ENCODE peak calls at places on chromosomes 5 and 9, in ten cellular contexts. One of them, this sample, is unnamed. For H3K36me3, the result is how much of the 10 kb centered on the place peaks cover.

GRCh38 chr5:10875201-10875768 is 114.3 kb upstream of the DAP start:
- DNase-seq in WERI-Rb-1: no peak
- DNase-seq in stomach: no peak
- DNase-seq in neural progenitor cell: no peak
- DNase-seq in heart left ventricle: no peak
- DNase-seq in Peyer's patch: no peak
- DNase-seq in ascending aorta: no peak
- DNase-seq in esophagus squamous epithelium: no peak
- DNase-seq in heart right ventricle: no peak
- DNase-seq in pancreas: no peak
- DNase-seq in this sample: no peak

GRCh38 chr9:100070071-100070470 is 28.7 kb downstream of the ERP44 start:
- DNase-seq in WERI-Rb-1: no peak
- DNase-seq in stomach: no peak
- DNase-seq in neural progenitor cell: no peak
- DNase-seq in heart left ventricle: no peak
- DNase-seq in Peyer's patch: no peak
- DNase-seq in ascending aorta: no peak
- DNase-seq in esophagus squamous epithelium: no peak
- DNase-seq in heart right ventricle: no peak
- DNase-seq in pancreas: no peak
- DNase-seq in this sample: no peak

GRCh38 chr5:91038180-91038808 is 344.8 kb downstream of the ARRDC3 start:
- DNase-seq in WERI-Rb-1: no peak
- DNase-seq in stomach: no peak
- DNase-seq in neural progenitor cell: no peak
- DNase-seq in heart left ventricle: no peak
- DNase-seq in Peyer's patch: no peak
- DNase-seq in ascending aorta: no peak
- DNase-seq in esophagus squamous epithelium: no peak
- DNase-seq in heart right ventricle: no peak
- DNase-seq in pancreas: no peak
- DNase-seq in this sample: no peak

GRCh38 chr5:168086104-168086610 is 205.3 kb upstream of the WWC1 start:
- DNase-seq in WERI-Rb-1: no peak
- DNase-seq in stomach: no peak
- DNase-seq in neural progenitor cell: no peak
- DNase-seq in heart left ventricle: no peak
- DNase-seq in Peyer's patch: no peak
- DNase-seq in ascending aorta: no peak
- DNase-seq in esophagus squamous epithelium: no peak
- DNase-seq in heart right ventricle: no peak
- DNase-seq in pancreas: peak
- DNase-seq in this sample: peak

GRCh38 chr5:55568629-55569512 is 34.1 kb upstream of the PLPP1 start:
- DNase-seq in WERI-Rb-1: no peak
- DNase-seq in stomach: no peak
- DNase-seq in neural progenitor cell: peak
- DNase-seq in heart left ventricle: no peak
- DNase-seq in Peyer's patch: no peak
- DNase-seq in ascending aorta: no peak
- DNase-seq in esophagus squamous epithelium: no peak
- DNase-seq in heart right ventricle: no peak
- DNase-seq in pancreas: no peak
- DNase-seq in this sample: no peak

GRCh38 chr9:107208121-107208520 is 75.0 kb upstream of the RAD23B start:
- DNase-seq in WERI-Rb-1: no peak
- DNase-seq in stomach: no peak
- DNase-seq in neural progenitor cell: no peak
- DNase-seq in heart left ventricle: no peak
- DNase-seq in Peyer's patch: no peak
- DNase-seq in ascending aorta: no peak
- DNase-seq in esophagus squamous epithelium: no peak
- DNase-seq in heart right ventricle: no peak
- DNase-seq in pancreas: no peak
- DNase-seq in this sample: peak

GRCh38 chr9:71096431-71097108 is 24.9 kb downstream of the TRPM3 start:
- DNase-seq in WERI-Rb-1: no peak
- DNase-seq in stomach: peak
- DNase-seq in neural progenitor cell: no peak
- DNase-seq in heart left ventricle: no peak
- DNase-seq in Peyer's patch: no peak
- DNase-seq in ascending aorta: no peak
- DNase-seq in esophagus squamous epithelium: no peak
- DNase-seq in heart right ventricle: no peak
- DNase-seq in pancreas: peak
- DNase-seq in this sample: no peak

GRCh38 chr5:160116991-160117390 is 2.3 kb downstream of the PWWP2A start:
- DNase-seq in WERI-Rb-1: no peak
- DNase-seq in stomach: no peak
- DNase-seq in neural progenitor cell: no peak
- DNase-seq in heart left ventricle: no peak
- DNase-seq in Peyer's patch: no peak
- DNase-seq in ascending aorta: no peak
- DNase-seq in esophagus squamous epithelium: no peak
- DNase-seq in heart right ventricle: no peak
- DNase-seq in pancreas: no peak
- DNase-seq in this sample: no peak

GRCh38 chr9:131069699-131070098 is 26.6 kb upstream of the AIF1L start:
- DNase-seq in WERI-Rb-1: no peak
- DNase-seq in stomach: no peak
- DNase-seq in neural progenitor cell: no peak
- DNase-seq in heart left ventricle: no peak
- DNase-seq in Peyer's patch: no peak
- DNase-seq in ascending aorta: no peak
- DNase-seq in esophagus squamous epithelium: no peak
- DNase-seq in heart right ventricle: no peak
- DNase-seq in pancreas: no peak
- DNase-seq in this sample: no peak

GRCh38 chr9:77464591-77465125 is 183.5 kb downstream of the GNA14 start:
- DNase-seq in WERI-Rb-1: no peak
- DNase-seq in stomach: no peak
- DNase-seq in neural progenitor cell: no peak
- DNase-seq in heart left ventricle: no peak
- DNase-seq in Peyer's patch: no peak
- DNase-seq in ascending aorta: no peak
- DNase-seq in esophagus squamous epithelium: no peak
- DNase-seq in heart right ventricle: no peak
- DNase-seq in pancreas: no peak
- DNase-seq in this sample: no peak

GRCh38 chr5:181173420-181174342 is 26.3 kb downstream of the OR2V2 start:
- DNase-seq in WERI-Rb-1: no peak
- DNase-seq in stomach: no peak
- DNase-seq in neural progenitor cell: peak
- DNase-seq in heart left ventricle: no peak
- DNase-seq in Peyer's patch: no peak
- DNase-seq in ascending aorta: no peak
- DNase-seq in esophagus squamous epithelium: no peak
- DNase-seq in heart right ventricle: no peak
- DNase-seq in pancreas: no peak
- DNase-seq in this sample: no peak

GRCh38 chr9:108473209-108474112 is 382.3 kb downstream of the ACTL7B start:
- DNase-seq in WERI-Rb-1: no peak
- DNase-seq in stomach: no peak
- DNase-seq in neural progenitor cell: no peak
- DNase-seq in heart left ventricle: peak
- DNase-seq in Peyer's patch: no peak
- DNase-seq in ascending aorta: no peak
- DNase-seq in esophagus squamous epithelium: no peak
- DNase-seq in heart right ventricle: no peak
- DNase-seq in pancreas: no peak
- DNase-seq in this sample: no peak

GRCh38 chr5:39080597-39081204 is 6.5 kb upstream of the RICTOR start:
- DNase-seq in WERI-Rb-1: peak
- DNase-seq in stomach: peak
- DNase-seq in neural progenitor cell: peak
- DNase-seq in heart left ventricle: peak
- DNase-seq in Peyer's patch: no peak
- DNase-seq in ascending aorta: no peak
- DNase-seq in esophagus squamous epithelium: no peak
- DNase-seq in heart right ventricle: peak
- DNase-seq in pancreas: peak
- DNase-seq in this sample: no peak

GRCh38 chr5:179124853-179125788 is 64.9 kb downstream of the ZNF354C start:
- DNase-seq in WERI-Rb-1: no peak
- DNase-seq in stomach: peak
- DNase-seq in neural progenitor cell: no peak
- DNase-seq in heart left ventricle: no peak
- DNase-seq in Peyer's patch: no peak
- DNase-seq in ascending aorta: no peak
- DNase-seq in esophagus squamous epithelium: no peak
- DNase-seq in heart right ventricle: no peak
- DNase-seq in pancreas: no peak
- DNase-seq in this sample: no peak

GRCh38 chr5:173717959-173718358 is 101.5 kb upstream of the BOD1 start:
- DNase-seq in WERI-Rb-1: no peak
- DNase-seq in stomach: no peak
- DNase-seq in neural progenitor cell: no peak
- DNase-seq in heart left ventricle: no peak
- DNase-seq in Peyer's patch: no peak
- DNase-seq in ascending aorta: no peak
- DNase-seq in esophagus squamous epithelium: no peak
- DNase-seq in heart right ventricle: no peak
- DNase-seq in pancreas: no peak
- DNase-seq in this sample: no peak

GRCh38 chr5:166961938-166962337 is 1329.5 kb upstream of the WWC1 start:
- DNase-seq in WERI-Rb-1: no peak
- DNase-seq in stomach: no peak
- DNase-seq in neural progenitor cell: no peak
- DNase-seq in heart left ventricle: no peak
- DNase-seq in Peyer's patch: no peak
- DNase-seq in ascending aorta: no peak
- DNase-seq in esophagus squamous epithelium: no peak
- DNase-seq in heart right ventricle: no peak
- DNase-seq in pancreas: no peak
- DNase-seq in this sample: no peak

DNA sequence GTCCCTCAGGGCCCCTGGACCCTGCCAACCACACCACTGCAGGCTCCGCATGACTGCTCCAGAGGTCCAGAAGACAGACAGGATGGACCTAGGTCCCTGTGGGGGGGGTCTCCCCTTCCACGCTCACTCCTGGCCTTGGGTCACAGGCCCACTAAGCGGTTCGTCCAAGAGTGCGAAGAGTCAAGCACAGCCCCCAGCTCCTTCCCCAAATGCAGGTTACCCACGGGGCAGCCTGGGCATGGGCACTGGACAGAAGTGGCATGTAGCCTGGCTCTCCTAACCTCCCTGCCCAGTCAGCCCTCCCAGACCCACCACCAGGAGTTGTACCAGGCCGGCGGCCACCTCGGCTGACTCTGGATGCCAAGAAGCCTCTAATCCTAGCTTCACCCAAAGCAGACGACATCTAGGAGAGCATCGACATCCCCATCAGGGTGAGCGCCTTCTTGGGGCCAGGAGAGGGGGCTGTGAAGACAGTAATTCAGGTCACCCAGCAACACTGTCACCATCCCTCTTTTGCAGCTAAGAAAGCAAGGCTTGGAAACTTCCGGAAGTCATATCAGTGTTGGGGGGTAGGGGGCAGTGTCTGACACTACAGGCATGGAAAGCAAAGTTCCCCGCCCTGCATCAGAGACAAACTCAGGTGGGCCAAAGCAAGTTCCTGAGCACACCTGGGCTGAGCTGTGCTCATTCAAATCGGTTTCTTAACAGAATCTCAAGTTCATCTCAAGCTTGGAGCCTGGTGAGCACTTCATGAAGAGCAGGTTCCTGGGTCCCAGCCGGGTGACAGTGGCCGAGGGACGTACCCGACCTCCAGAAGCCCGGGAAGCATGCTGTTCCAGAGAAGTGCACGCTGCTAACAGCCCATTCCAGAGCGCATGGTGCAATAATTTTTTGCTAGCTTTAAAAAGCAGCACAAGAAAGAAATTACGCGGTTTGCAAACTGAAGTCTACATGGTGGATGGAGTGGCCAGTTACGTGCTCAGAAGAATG is 68.7 kb downstream of the SEMA4D start:
- DNase-seq in WERI-Rb-1: no peak
- DNase-seq in stomach: no peak
- DNase-seq in neural progenitor cell: peak
- DNase-seq in heart left ventricle: no peak
- DNase-seq in Peyer's patch: no peak
- DNase-seq in ascending aorta: no peak
- DNase-seq in esophagus squamous epithelium: no peak
- DNase-seq in heart right ventricle: no peak
- DNase-seq in pancreas: no peak
- DNase-seq in this sample: no peak
- TF ChIP-seq CTCF in WERI-Rb-1: peak
- TF ChIP-seq CTCF in stomach: no peak
- TF ChIP-seq CTCF in neural progenitor cell: peak
- TF ChIP-seq CTCF in heart left ventricle: no peak
- TF ChIP-seq CTCF in Peyer's patch: peak
- TF ChIP-seq CTCF in ascending aorta: no peak
- TF ChIP-seq CTCF in esophagus squamous epithelium: no peak
- TF ChIP-seq CTCF in heart right ventricle: no peak
- TF ChIP-seq CTCF in pancreas: no peak
- TF ChIP-seq CTCF in this sample: peak

GRCh38 chr5:157735991-157736390 is 4.8 kb downstream of the THG1L start:
- DNase-seq in WERI-Rb-1: no peak
- DNase-seq in stomach: no peak
- DNase-seq in neural progenitor cell: no peak
- DNase-seq in heart left ventricle: no peak
- DNase-seq in Peyer's patch: no peak
- DNase-seq in ascending aorta: no peak
- DNase-seq in esophagus squamous epithelium: no peak
- DNase-seq in heart right ventricle: no peak
- DNase-seq in pancreas: no peak
- DNase-seq in this sample: no peak
- H3K36me3 ChIP-seq in WERI-Rb-1: under half
- H3K36me3 ChIP-seq in stomach: half or more
- H3K36me3 ChIP-seq in neural progenitor cell: under half
- H3K36me3 ChIP-seq in heart left ventricle: half or more
- H3K36me3 ChIP-seq in Peyer's patch: half or more
- H3K36me3 ChIP-seq in ascending aorta: under half
- H3K36me3 ChIP-seq in esophagus squamous epithelium: half or more
- H3K36me3 ChIP-seq in heart right ventricle: half or more
- H3K36me3 ChIP-seq in pancreas: under half
- H3K36me3 ChIP-seq in this sample: under half

GRCh38 chr5:73122875-73123810 is 2.8 kb downstream of the TMEM171 start:
- DNase-seq in WERI-Rb-1: no peak
- DNase-seq in stomach: no peak
- DNase-seq in neural progenitor cell: peak
- DNase-seq in heart left ventricle: no peak
- DNase-seq in Peyer's patch: no peak
- DNase-seq in ascending aorta: no peak
- DNase-seq in esophagus squamous epithelium: no peak
- DNase-seq in heart right ventricle: no peak
- DNase-seq in pancreas: no peak
- DNase-seq in this sample: no peak
- H3K4me3 ChIP-seq in WERI-Rb-1: no peak
- H3K4me3 ChIP-seq in stomach: no peak
- H3K4me3 ChIP-seq in neural progenitor cell: no peak
- H3K4me3 ChIP-seq in heart left ventricle: no peak
- H3K4me3 ChIP-seq in Peyer's patch: no peak
- H3K4me3 ChIP-seq in ascending aorta: no peak
- H3K4me3 ChIP-seq in esophagus squamous epithelium: no peak
- H3K4me3 ChIP-seq in heart right ventricle: no peak
- H3K4me3 ChIP-seq in pancreas: no peak
- H3K4me3 ChIP-seq in this sample: no peak

DNA sequence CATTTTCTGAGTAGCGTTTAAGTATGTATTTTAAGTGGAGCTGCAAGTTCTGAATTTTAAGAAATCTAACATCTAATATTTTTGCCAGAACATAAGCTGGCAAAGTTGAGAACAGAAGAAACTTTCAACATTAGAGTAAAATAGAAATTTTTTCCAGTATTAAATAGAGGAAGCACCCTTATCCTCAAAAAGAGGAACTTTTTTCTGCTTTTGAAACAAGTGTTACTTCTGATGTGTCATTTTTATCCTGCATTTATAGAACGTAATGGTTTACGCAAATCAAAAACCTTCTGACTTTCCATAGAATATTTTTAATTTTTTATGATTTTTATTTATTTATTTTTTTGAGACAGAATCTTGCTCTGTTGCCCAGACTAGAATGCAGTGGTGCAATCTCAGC is 21.8 kb downstream of the ZBED3 start:
- DNase-seq in WERI-Rb-1: no peak
- DNase-seq in stomach: no peak
- DNase-seq in neural progenitor cell: no peak
- DNase-seq in heart left ventricle: no peak
- DNase-seq in Peyer's patch: no peak
- DNase-seq in ascending aorta: no peak
- DNase-seq in esophagus squamous epithelium: no peak
- DNase-seq in heart right ventricle: no peak
- DNase-seq in pancreas: no peak
- DNase-seq in this sample: no peak
- TF ChIP-seq CTCF in WERI-Rb-1: no peak
- TF ChIP-seq CTCF in stomach: no peak
- TF ChIP-seq CTCF in neural progenitor cell: no peak
- TF ChIP-seq CTCF in heart left ventricle: no peak
- TF ChIP-seq CTCF in Peyer's patch: no peak
- TF ChIP-seq CTCF in ascending aorta: no peak
- TF ChIP-seq CTCF in esophagus squamous epithelium: no peak
- TF ChIP-seq CTCF in heart right ventricle: no peak
- TF ChIP-seq CTCF in pancreas: no peak
- TF ChIP-seq CTCF in this sample: no peak